ENCODE peak calls at places on chromosomes 7 and 10, in eight cellular contexts. One of them, this sample, is unnamed.

GRCh38 chr7:73437699-73438416 is 4.3 kb downstream of the FZD9 start:
- DNase-seq in left lung: no peak
- DNase-seq in heart left ventricle: no peak
- DNase-seq in psoas muscle: no peak
- DNase-seq in GM06990: no peak
- DNase-seq in A673: no peak
- DNase-seq in kidney epithelial cell: no peak
- DNase-seq in testis: no peak
- DNase-seq in this sample: no peak

GRCh38 chr10:106500041-106500440 is 664.5 kb downstream of the SORCS1 start:
- DNase-seq in left lung: no peak
- DNase-seq in heart left ventricle: no peak
- DNase-seq in psoas muscle: no peak
- DNase-seq in GM06990: no peak
- DNase-seq in A673: no peak
- DNase-seq in kidney epithelial cell: no peak
- DNase-seq in testis: no peak
- DNase-seq in this sample: no peak

GRCh38 chr7:156836443-156836842 is 56.5 kb downstream of the LMBR1 start:
- DNase-seq in left lung: no peak
- DNase-seq in heart left ventricle: no peak
- DNase-seq in psoas muscle: no peak
- DNase-seq in GM06990: no peak
- DNase-seq in A673: no peak
- DNase-seq in kidney epithelial cell: no peak
- DNase-seq in testis: no peak
- DNase-seq in this sample: no peak

GRCh38 chr10:35422236-35422635 is 85.9 kb downstream of the CCNY start:
- DNase-seq in left lung: no peak
- DNase-seq in heart left ventricle: no peak
- DNase-seq in psoas muscle: no peak
- DNase-seq in GM06990: no peak
- DNase-seq in A673: no peak
- DNase-seq in kidney epithelial cell: peak; percentile 38
- DNase-seq in testis: no peak
- DNase-seq in this sample: no peak

GRCh38 chr10:8444630-8445029 is 390.1 kb downstream of the GATA3 start:
- DNase-seq in left lung: no peak
- DNase-seq in heart left ventricle: no peak
- DNase-seq in psoas muscle: no peak
- DNase-seq in GM06990: peak; percentile 15
- DNase-seq in A673: peak; percentile 41
- DNase-seq in kidney epithelial cell: no peak
- DNase-seq in testis: peak; percentile 39
- DNase-seq in this sample: no peak

GRCh38 chr7:158832994-158833393 is 3.7 kb upstream of the ESYT2 start:
- DNase-seq in left lung: no peak
- DNase-seq in heart left ventricle: no peak
- DNase-seq in psoas muscle: no peak
- DNase-seq in GM06990: no peak
- DNase-seq in A673: no peak
- DNase-seq in kidney epithelial cell: no peak
- DNase-seq in testis: no peak
- DNase-seq in this sample: no peak

GRCh38 chr7:11155883-11156282 is 182.2 kb downstream of the PHF14 start:
- DNase-seq in left lung: no peak
- DNase-seq in heart left ventricle: no peak
- DNase-seq in psoas muscle: no peak
- DNase-seq in GM06990: no peak
- DNase-seq in A673: no peak
- DNase-seq in kidney epithelial cell: no peak
- DNase-seq in testis: no peak
- DNase-seq in this sample: no peak

GRCh38 chr7:75875113-75876080 is 3.4 kb upstream of the RHBDD2 start:
- DNase-seq in left lung: no peak
- DNase-seq in heart left ventricle: no peak
- DNase-seq in psoas muscle: no peak
- DNase-seq in GM06990: no peak
- DNase-seq in A673: no peak
- DNase-seq in kidney epithelial cell: no peak
- DNase-seq in testis: no peak
- DNase-seq in this sample: no peak

GRCh38 chr10:93541402-93542357 is 24.8 kb upstream of the FFAR4 start:
- DNase-seq in left lung: no peak
- DNase-seq in heart left ventricle: peak; percentile 37
- DNase-seq in psoas muscle: peak; percentile 40
- DNase-seq in GM06990: no peak
- DNase-seq in A673: peak; percentile 45
- DNase-seq in kidney epithelial cell: no peak
- DNase-seq in testis: peak; percentile 66
- DNase-seq in this sample: no peak

GRCh38 chr7:103636153-103636552 is 190.1 kb upstream of the SLC26A5 start:
- DNase-seq in left lung: no peak
- DNase-seq in heart left ventricle: no peak
- DNase-seq in psoas muscle: no peak
- DNase-seq in GM06990: no peak
- DNase-seq in A673: peak; percentile 31
- DNase-seq in kidney epithelial cell: no peak
- DNase-seq in testis: no peak
- DNase-seq in this sample: no peak

GRCh38 chr7:1814089-1814811 is 144.2 kb downstream of the ELFN1 start:
- DNase-seq in left lung: no peak
- DNase-seq in heart left ventricle: no peak
- DNase-seq in psoas muscle: no peak
- DNase-seq in GM06990: no peak
- DNase-seq in A673: no peak
- DNase-seq in kidney epithelial cell: no peak
- DNase-seq in testis: no peak
- DNase-seq in this sample: no peak

GRCh38 chr10:77120697-77121096 is 516.9 kb downstream of the KCNMA1 start:
- DNase-seq in left lung: no peak
- DNase-seq in heart left ventricle: no peak
- DNase-seq in psoas muscle: no peak
- DNase-seq in GM06990: no peak
- DNase-seq in A673: no peak
- DNase-seq in kidney epithelial cell: no peak
- DNase-seq in testis: no peak
- DNase-seq in this sample: no peak
- H3K36me3 ChIP-seq in left lung: no peaks in the 10 kb centered on the region
- H3K36me3 ChIP-seq in heart left ventricle: no peaks in the 10 kb centered on the region
- H3K36me3 ChIP-seq in psoas muscle: no peaks in the 10 kb centered on the region
- H3K36me3 ChIP-seq in GM06990: no peaks in the 10 kb centered on the region
- H3K36me3 ChIP-seq in A673: no peaks in the 10 kb centered on the region
- H3K36me3 ChIP-seq in kidney epithelial cell: no peaks in the 10 kb centered on the region
- H3K36me3 ChIP-seq in testis: no peaks in the 10 kb centered on the region
- H3K36me3 ChIP-seq in this sample: no peaks in the 10 kb centered on the region

GRCh38 chr10:34297551-34298370 is 517.3 kb downstream of the PARD3 start:
- DNase-seq in left lung: no peak
- DNase-seq in heart left ventricle: no peak
- DNase-seq in psoas muscle: no peak
- DNase-seq in GM06990: no peak
- DNase-seq in A673: no peak
- DNase-seq in kidney epithelial cell: no peak
- DNase-seq in testis: no peak
- DNase-seq in this sample: no peak

GRCh38 chr10:34298371-34298818 is 516.7 kb downstream of the PARD3 start:
- DNase-seq in left lung: no peak
- DNase-seq in heart left ventricle: no peak
- DNase-seq in psoas muscle: no peak
- DNase-seq in GM06990: no peak
- DNase-seq in A673: no peak
- DNase-seq in kidney epithelial cell: no peak
- DNase-seq in testis: no peak
- DNase-seq in this sample: no peak

GRCh38 chr10:34305189-34305588 is 509.9 kb downstream of the PARD3 start:
- DNase-seq in left lung: peak; percentile 83
- DNase-seq in heart left ventricle: no peak
- DNase-seq in psoas muscle: no peak
- DNase-seq in GM06990: peak; percentile 45
- DNase-seq in A673: no peak
- DNase-seq in kidney epithelial cell: no peak
- DNase-seq in testis: no peak
- DNase-seq in this sample: peak; percentile 86

GRCh38 chr10:34299105-34299611 is 515.9 kb downstream of the PARD3 start:
- DNase-seq in left lung: no peak
- DNase-seq in heart left ventricle: no peak
- DNase-seq in psoas muscle: no peak
- DNase-seq in GM06990: peak; percentile 52
- DNase-seq in A673: no peak
- DNase-seq in kidney epithelial cell: no peak
- DNase-seq in testis: no peak
- DNase-seq in this sample: no peak

DNA sequence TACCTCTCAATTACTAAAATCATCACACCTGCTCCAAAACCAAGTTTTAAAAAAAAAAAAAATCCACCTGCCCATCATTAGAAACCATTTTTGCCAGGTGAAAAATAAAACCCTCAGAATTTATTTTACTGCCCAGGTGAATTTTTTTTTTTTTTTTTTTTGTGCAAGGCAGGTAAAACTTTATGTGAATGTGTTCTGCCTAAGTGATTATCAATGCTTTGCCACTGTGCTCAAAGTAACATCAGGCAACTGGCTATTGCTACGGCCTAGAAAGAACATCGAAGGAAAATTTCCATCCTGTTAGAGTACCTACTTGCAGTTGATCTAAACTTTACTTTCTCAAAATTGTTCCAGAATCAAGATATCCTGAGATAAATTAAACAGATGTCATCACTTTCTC is 512.1 kb downstream of the PARD3 start:
- DNase-seq in left lung: no peak
- DNase-seq in heart left ventricle: no peak
- DNase-seq in psoas muscle: no peak
- DNase-seq in GM06990: no peak
- DNase-seq in A673: no peak
- DNase-seq in kidney epithelial cell: no peak
- DNase-seq in testis: no peak
- DNase-seq in this sample: no peak
- H3K4me3 ChIP-seq in left lung: no peak overlapping the region
- H3K4me3 ChIP-seq in heart left ventricle: no peak overlapping the region
- H3K4me3 ChIP-seq in psoas muscle: no peak overlapping the region
- H3K4me3 ChIP-seq in GM06990: no peak overlapping the region
- H3K4me3 ChIP-seq in A673: no peak overlapping the region
- H3K4me3 ChIP-seq in kidney epithelial cell: no peak overlapping the region
- H3K4me3 ChIP-seq in testis: no peak overlapping the region
- H3K4me3 ChIP-seq in this sample: no peak overlapping the region

GRCh38 chr7:112081778-112082177 is 124.4 kb downstream of the DOCK4 start:
- DNase-seq in left lung: no peak
- DNase-seq in heart left ventricle: no peak
- DNase-seq in psoas muscle: no peak
- DNase-seq in GM06990: no peak
- DNase-seq in A673: peak; percentile 56
- DNase-seq in kidney epithelial cell: no peak
- DNase-seq in testis: no peak
- DNase-seq in this sample: peak; percentile 74
- TF ChIP-seq CTCF in left lung: no peak
- TF ChIP-seq CTCF in heart left ventricle: no peak
- TF ChIP-seq CTCF in psoas muscle: no peak
- TF ChIP-seq CTCF in GM06990: no peak
- TF ChIP-seq CTCF in A673: no peak
- TF ChIP-seq CTCF in kidney epithelial cell: no peak
- TF ChIP-seq CTCF in testis: no peak
- TF ChIP-seq CTCF in this sample: no peak

DNA sequence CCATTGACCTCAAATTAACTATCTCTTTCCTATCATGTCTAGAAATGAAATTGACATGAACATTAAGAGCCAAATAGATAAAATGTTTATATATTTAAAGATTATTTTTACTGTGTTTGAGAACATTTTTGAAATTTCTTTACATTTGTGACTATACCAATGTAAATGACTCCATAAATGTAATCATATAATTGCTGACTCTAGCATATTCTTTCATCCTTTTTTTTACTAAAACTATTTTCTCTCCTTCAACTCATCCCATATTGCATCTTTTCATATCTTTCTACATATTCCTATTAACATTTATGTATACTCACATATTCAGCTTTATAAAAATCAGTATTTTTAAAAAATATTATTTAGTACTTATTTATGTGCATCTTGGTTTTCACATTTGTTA is 16.9 kb downstream of the TMEM106B start:
- DNase-seq in left lung: no peak
- DNase-seq in heart left ventricle: no peak
- DNase-seq in psoas muscle: no peak
- DNase-seq in GM06990: no peak
- DNase-seq in A673: no peak
- DNase-seq in kidney epithelial cell: no peak
- DNase-seq in testis: no peak
- DNase-seq in this sample: no peak
- H3K36me3 ChIP-seq in left lung: no peaks in the 10 kb centered on the region
- H3K36me3 ChIP-seq in heart left ventricle: peaks cover 86% of the 10 kb centered on the region
- H3K36me3 ChIP-seq in psoas muscle: peaks cover 3% of the 10 kb centered on the region
- H3K36me3 ChIP-seq in GM06990: no peaks in the 10 kb centered on the region
- H3K36me3 ChIP-seq in A673: peaks cover 19% of the 10 kb centered on the region
- H3K36me3 ChIP-seq in kidney epithelial cell: no peaks in the 10 kb centered on the region
- H3K36me3 ChIP-seq in testis: no peaks in the 10 kb centered on the region
- H3K36me3 ChIP-seq in this sample: peaks cover 29% of the 10 kb centered on the region

DNA sequence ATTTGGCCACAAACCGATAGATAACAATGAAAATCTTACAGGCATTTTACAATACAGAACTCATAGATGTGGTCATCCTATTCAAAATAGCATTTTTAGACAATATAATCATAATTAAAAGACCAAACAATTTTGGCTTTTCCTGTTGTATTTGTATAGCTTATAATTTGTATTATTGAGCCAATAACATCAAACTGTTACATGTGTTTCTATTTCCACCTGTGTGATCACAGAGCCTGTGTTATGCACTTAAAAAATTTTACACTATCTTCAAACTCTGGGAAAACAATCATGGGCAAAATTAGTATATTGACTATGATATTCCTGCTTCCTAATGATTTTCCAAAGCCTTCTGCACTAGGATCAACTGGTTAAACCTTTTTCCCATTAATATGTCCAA is 1.9 kb downstream of the RHOBTB1 start:
- DNase-seq in left lung: no peak
- DNase-seq in heart left ventricle: no peak
- DNase-seq in psoas muscle: no peak
- DNase-seq in GM06990: no peak
- DNase-seq in A673: no peak
- DNase-seq in kidney epithelial cell: no peak
- DNase-seq in testis: no peak
- DNase-seq in this sample: no peak
- H3K4me3 ChIP-seq in left lung: peak overlapping the region; percentile 65
- H3K4me3 ChIP-seq in heart left ventricle: peak overlapping the region; percentile 83
- H3K4me3 ChIP-seq in psoas muscle: peak overlapping the region; percentile 90
- H3K4me3 ChIP-seq in GM06990: no peak overlapping the region
- H3K4me3 ChIP-seq in A673: peak overlapping the region; percentile 64
- H3K4me3 ChIP-seq in kidney epithelial cell: peak overlapping the region; percentile 75
- H3K4me3 ChIP-seq in testis: peak overlapping the region; percentile 80
- H3K4me3 ChIP-seq in this sample: peak overlapping the region; percentile 64

GRCh38 chr10:70761031-70761601 is 24.1 kb downstream of the TBATA start:
- DNase-seq in left lung: no peak
- DNase-seq in heart left ventricle: peak; percentile 49
- DNase-seq in psoas muscle: no peak
- DNase-seq in GM06990: no peak
- DNase-seq in A673: no peak
- DNase-seq in kidney epithelial cell: no peak
- DNase-seq in testis: peak; percentile 76
- DNase-seq in this sample: peak; percentile 41
- TF ChIP-seq CTCF in left lung: no peak
- TF ChIP-seq CTCF in heart left ventricle: no peak
- TF ChIP-seq CTCF in psoas muscle: no peak
- TF ChIP-seq CTCF in GM06990: no peak
- TF ChIP-seq CTCF in A673: no peak
- TF ChIP-seq CTCF in kidney epithelial cell: no peak
- TF ChIP-seq CTCF in testis: peak; percentile 40
- TF ChIP-seq CTCF in this sample: no peak

GRCh38 chr7:30433082-30433481 is 45.5 kb downstream of the NOD1 start:
- DNase-seq in left lung: no peak
- DNase-seq in heart left ventricle: peak; percentile 48
- DNase-seq in psoas muscle: no peak
- DNase-seq in GM06990: no peak
- DNase-seq in A673: no peak
- DNase-seq in kidney epithelial cell: no peak
- DNase-seq in testis: peak; percentile 70
- DNase-seq in this sample: peak; percentile 73
- H3K36me3 ChIP-seq in left lung: no peaks in the 10 kb centered on the region
- H3K36me3 ChIP-seq in heart left ventricle: peaks cover 67% of the 10 kb centered on the region
- H3K36me3 ChIP-seq in psoas muscle: no peaks in the 10 kb centered on the region
- H3K36me3 ChIP-seq in GM06990: peaks cover 8% of the 10 kb centered on the region
- H3K36me3 ChIP-seq in A673: no peaks in the 10 kb centered on the region
- H3K36me3 ChIP-seq in kidney epithelial cell: peaks cover 1% of the 10 kb centered on the region
- H3K36me3 ChIP-seq in testis: no peaks in the 10 kb centered on the region
- H3K36me3 ChIP-seq in this sample: peaks cover 82% of the 10 kb centered on the region

This sample was measured in lower lobe of right lung.